ENCODE peak calls at places on chromosomes 13 and 19, in five cellular contexts. One of them, this sample, is unnamed.
A peak's percentile ranks its signal among the peaks of the same experiment; 100 is the strongest.

GRCh38 chr19:38696733-38697055 is 47.6 kb downstream of the CAPN12 start:
- DNase-seq in stimulated activated CD4-positive, alpha-beta T cell treated with anti-CD3 and anti-CD28 coated beads, Interleukin-1b, Interleukin-23, amount 100 ng/mL, for 1 hour: no peak
- DNase-seq in PC-3: no peak
- DNase-seq in HuH-7: no peak
- DNase-seq in AG08396: no peak
- DNase-seq in this sample: no peak

GRCh38 chr13:40271931-40272775 is 394.3 kb downstream of the FOXO1 start:
- DNase-seq in HuH-7: no peak
- DNase-seq in PC-3: peak; percentile 71
- DNase-seq in stimulated activated CD4-positive, alpha-beta T cell treated with anti-CD3 and anti-CD28 coated beads, Interleukin-1b, Interleukin-23, amount 100 ng/mL, for 1 hour: peak; percentile 29
- DNase-seq in AG08396: peak; percentile 50
- DNase-seq in this sample: peak; percentile 81

GRCh38 chr19:4052114-4052992 is 14.3 kb downstream of the ZBTB7A start:
- DNase-seq in HuH-7: peak; percentile 66
- DNase-seq in PC-3: peak; percentile 64
- DNase-seq in AG08396: no peak
- DNase-seq in stimulated activated CD4-positive, alpha-beta T cell treated with anti-CD3 and anti-CD28 coated beads, Interleukin-1b, Interleukin-23, amount 100 ng/mL, for 1 hour: no peak
- DNase-seq in this sample: peak; percentile 91

GRCh38 chr13:25608181-25608580 is 236.4 kb downstream of the ATP8A2 start:
- DNase-seq in AG08396: no peak
- DNase-seq in stimulated activated CD4-positive, alpha-beta T cell treated with anti-CD3 and anti-CD28 coated beads, Interleukin-1b, Interleukin-23, amount 100 ng/mL, for 1 hour: no peak
- DNase-seq in PC-3: no peak
- DNase-seq in HuH-7: no peak
- DNase-seq in this sample: no peak

GRCh38 chr13:112215871-112216270 is 148.9 kb downstream of the SOX1 start:
- DNase-seq in AG08396: no peak
- DNase-seq in stimulated activated CD4-positive, alpha-beta T cell treated with anti-CD3 and anti-CD28 coated beads, Interleukin-1b, Interleukin-23, amount 100 ng/mL, for 1 hour: no peak
- DNase-seq in HuH-7: no peak
- DNase-seq in PC-3: no peak
- DNase-seq in this sample: no peak

GRCh38 chr19:29042450-29042849 is 170.5 kb downstream of the UQCRFS1 start:
- DNase-seq in AG08396: no peak
- DNase-seq in stimulated activated CD4-positive, alpha-beta T cell treated with anti-CD3 and anti-CD28 coated beads, Interleukin-1b, Interleukin-23, amount 100 ng/mL, for 1 hour: no peak
- DNase-seq in HuH-7: no peak
- DNase-seq in PC-3: no peak
- DNase-seq in this sample: no peak

GRCh38 chr13:82713681-82714405 is 1168.4 kb downstream of the SLITRK1 start:
- DNase-seq in PC-3: peak; percentile 28
- DNase-seq in AG08396: no peak
- DNase-seq in HuH-7: no peak
- DNase-seq in stimulated activated CD4-positive, alpha-beta T cell treated with anti-CD3 and anti-CD28 coated beads, Interleukin-1b, Interleukin-23, amount 100 ng/mL, for 1 hour: no peak
- DNase-seq in this sample: peak; percentile 34

GRCh38 chr13:111590796-111591195 is 270.4 kb downstream of the TEX29 start:
- DNase-seq in PC-3: no peak
- DNase-seq in AG08396: no peak
- DNase-seq in HuH-7: no peak
- DNase-seq in stimulated activated CD4-positive, alpha-beta T cell treated with anti-CD3 and anti-CD28 coated beads, Interleukin-1b, Interleukin-23, amount 100 ng/mL, for 1 hour: no peak
- DNase-seq in this sample: no peak

GRCh38 chr19:2691951-2692350 is 10.5 kb downstream of the GNG7 start:
- DNase-seq in AG08396: no peak
- DNase-seq in stimulated activated CD4-positive, alpha-beta T cell treated with anti-CD3 and anti-CD28 coated beads, Interleukin-1b, Interleukin-23, amount 100 ng/mL, for 1 hour: no peak
- DNase-seq in HuH-7: no peak
- DNase-seq in PC-3: no peak
- DNase-seq in this sample: no peak

GRCh38 chr13:94607939-94608338 is 6.3 kb downstream of the GPR180 start:
- DNase-seq in PC-3: no peak
- DNase-seq in stimulated activated CD4-positive, alpha-beta T cell treated with anti-CD3 and anti-CD28 coated beads, Interleukin-1b, Interleukin-23, amount 100 ng/mL, for 1 hour: no peak
- DNase-seq in HuH-7: no peak
- DNase-seq in AG08396: no peak
- DNase-seq in this sample: no peak

GRCh38 chr19:2820112-2820702 is 539 bp downstream of the ZNF554 start:
- DNase-seq in PC-3: no peak
- DNase-seq in stimulated activated CD4-positive, alpha-beta T cell treated with anti-CD3 and anti-CD28 coated beads, Interleukin-1b, Interleukin-23, amount 100 ng/mL, for 1 hour: no peak
- DNase-seq in AG08396: peak; percentile 42
- DNase-seq in HuH-7: no peak
- DNase-seq in this sample: no peak

GRCh38 chr13:23941216-23941615 is 43.9 kb upstream of the C1QTNF9B start:
- DNase-seq in PC-3: no peak
- DNase-seq in HuH-7: no peak
- DNase-seq in AG08396: no peak
- DNase-seq in stimulated activated CD4-positive, alpha-beta T cell treated with anti-CD3 and anti-CD28 coated beads, Interleukin-1b, Interleukin-23, amount 100 ng/mL, for 1 hour: no peak
- DNase-seq in this sample: no peak

GRCh38 chr19:42284066-42284501 is 15.0 kb downstream of the CIC start:
- DNase-seq in AG08396: peak; percentile 97
- DNase-seq in HuH-7: peak; percentile 82
- DNase-seq in PC-3: no peak
- DNase-seq in stimulated activated CD4-positive, alpha-beta T cell treated with anti-CD3 and anti-CD28 coated beads, Interleukin-1b, Interleukin-23, amount 100 ng/mL, for 1 hour: peak; percentile 65
- DNase-seq in this sample: peak; percentile 69

GRCh38 chr19:46355234-46355990 is 8.5 kb downstream of the PPP5C start:
- DNase-seq in AG08396: no peak
- DNase-seq in PC-3: no peak
- DNase-seq in HuH-7: peak; percentile 80
- DNase-seq in stimulated activated CD4-positive, alpha-beta T cell treated with anti-CD3 and anti-CD28 coated beads, Interleukin-1b, Interleukin-23, amount 100 ng/mL, for 1 hour: no peak
- DNase-seq in this sample: no peak

GRCh38 chr19:3275583-3276340 is 51.3 kb downstream of the CELF5 start:
- DNase-seq in AG08396: peak; percentile 98
- DNase-seq in stimulated activated CD4-positive, alpha-beta T cell treated with anti-CD3 and anti-CD28 coated beads, Interleukin-1b, Interleukin-23, amount 100 ng/mL, for 1 hour: peak; percentile 88
- DNase-seq in HuH-7: peak; percentile 91
- DNase-seq in PC-3: peak; percentile 88
- DNase-seq in this sample: peak; percentile 83

This sample was measured in mammary epithelial cell.